ENCODE peak calls at places on chromosomes 5 and 9, in four cellular contexts. F is HEK293T, U is iPS DF 19.7, I is endothelial cell. R is an unnamed sample.

GRCh38 chr9:137181680-137182079 is 6.7 kb downstream of the ANAPC2 start:
- DNase-seq in F (no peak), U (no peak), I (no peak), R (no peak)

GRCh38 chr5:75050415-75050814 is 1.9 kb downstream of the GCNT4 start:
- DNase-seq in F (peak; percentile 58), U (no peak), I (peak; percentile 38), R (peak; percentile 37)

GRCh38 chr5:164375051-164375450 is 869.6 kb downstream of the MAT2B start:
- DNase-seq in F (no peak), U (no peak), I (no peak), R (no peak)

GRCh38 chr5:21810737-21811316 is 1042.3 kb downstream of the CDH12 start:
- DNase-seq in F (peak; percentile 10), U (no peak), I (no peak), R (no peak)

GRCh38 chr9:1997646-1998045 is 17.5 kb upstream of the SMARCA2 start:
- DNase-seq in F (no peak), U (no peak), I (no peak), R (no peak)

GRCh38 chr9:13181652-13182051 is 97.8 kb downstream of the MPDZ start:
- DNase-seq in F (no peak), U (no peak), I (no peak), R (no peak)

GRCh38 chr9:37464426-37465248 is 613 bp downstream of the ZBTB5 start:
- DNase-seq in F (peak; percentile 53), U (no peak), I (no peak), R (no peak)

GRCh38 chr9:90074319-90074962 is 469.6 kb downstream of the GADD45G start:
- DNase-seq in F (no peak), U (no peak), I (no peak), R (no peak)

GRCh38 chr5:172931001-172931536 is 28.2 kb upstream of the RPL26L1 start:
- DNase-seq in F (no peak), U (no peak), I (no peak), R (peak; percentile 51)

GRCh38 chr9:92636627-92637026 is 33.3 kb downstream of the IPPK start:
- DNase-seq in F (no peak), U (no peak), I (no peak), R (no peak)

GRCh38 chr9:4073371-4073770 is 226.5 kb downstream of the GLIS3 start:
- DNase-seq in F (peak; percentile 20), U (peak; percentile 25), I (peak; percentile 21), R (peak; percentile 16)

GRCh38 chr5:94660506-94660905 is 42.0 kb downstream of the SLF1 start:
- DNase-seq in F (no peak), U (no peak), I (no peak), R (no peak)

GRCh38 chr5:36575367-36575781 is 31.0 kb upstream of the SLC1A3 start:
- DNase-seq in F (no peak), U (no peak), I (no peak), R (no peak)

GRCh38 chr5:81450940-81451339 is 57.0 kb upstream of the ACOT12 start:
- DNase-seq in F (no peak), U (no peak), I (no peak), R (no peak)

GRCh38 chr5:2047341-2047927 is 164.7 kb upstream of the IRX4 start:
- DNase-seq in F (no peak), U (no peak), I (no peak), R (no peak)

GRCh38 chr9:20744046-20744630 is 60.1 kb downstream of the FOCAD start:
- DNase-seq in F (no peak), U (no peak), I (no peak), R (no peak)

GRCh38 chr9:20526500-20527319 is 95.6 kb downstream of the MLLT3 start:
- DNase-seq in F (no peak), U (peak; percentile 7), I (no peak), R (no peak)

GRCh38 chr9:126524353-126525077 is 89.2 kb upstream of the LMX1B start:
- DNase-seq in F (no peak), U (no peak), I (no peak), R (no peak)

GRCh38 chr5:65126670-65127069 is 355.1 kb downstream of the ADAMTS6 start:
- DNase-seq in F (peak; percentile 13), U (no peak), I (no peak), R (no peak)

GRCh38 chr9:107638922-107639321 is 149.4 kb upstream of the KLF4 start:
- DNase-seq in F (no peak), U (no peak), I (no peak), R (no peak)

GRCh38 chr9:33265211-33265885 is 499 bp downstream of the CHMP5 start:
- DNase-seq in F (no peak), U (no peak), I (no peak), R (no peak)

GRCh38 chr5:173231381-173231766 is 3.6 kb downstream of the NKX2-5 start:
- DNase-seq in F (no peak), U (no peak), I (no peak), R (no peak)

GRCh38 chr9:93893899-93894690 is 61.1 kb downstream of the BARX1 start:
- DNase-seq in F (no peak), U (no peak), I (no peak), R (no peak)

GRCh38 chr9:109346904-109347303 is 26.0 kb upstream of the EPB41L4B start:
- DNase-seq in F (no peak), U (no peak), I (no peak), R (no peak)

GRCh38 chr5:139236479-139236878 is 38.3 kb upstream of the SIL1 start:
- DNase-seq in F (no peak), U (no peak), I (no peak), R (no peak)

GRCh38 chr5:104421431-104421830 is 858.8 kb upstream of the NUDT12 start:
- DNase-seq in F (no peak), U (no peak), I (no peak), R (no peak)